ENCODE peak calls at places on chromosomes 16 and 17, in six cellular contexts. F is A172; L is psoas muscle; I is activated gamma-delta T cell treated with Interleukin-2 at 50 U/mL for 16 hours; J is T-helper 9 cell; U is stimulated activated naive CD8-positive, alpha-beta T cell treated with anti-CD3 and anti-CD28 coated beads, Interleukin-15, Interleukin-2, amounts not matched to agents 100 U/mL and 50 U/mL, for 24 hours. P is an unnamed sample.
A peak's percentile ranks its signal among the peaks of the same experiment; 100 is the strongest.

GRCh38 chr17:78182504-78182903 is 4.3 kb downstream of the TK1 start:
- DNase-seq in U (no peak), F (no peak), I (no peak), J (no peak), L (no peak), P (no peak)

GRCh38 chr17:15436399-15437369 is 30.7 kb downstream of the CDRT4 start:
- DNase-seq in J (no peak), F (peak; percentile 77), L (peak; percentile 79), I (peak; percentile 21), U (peak; percentile 19), P (peak; percentile 66)

GRCh38 chr17:13031718-13032350 is 14.0 kb upstream of the ELAC2 start:
- DNase-seq in J (peak; percentile 26), L (peak; percentile 44), F (peak; percentile 46), U (peak; percentile 50), I (peak; percentile 40), P (peak; percentile 40)

GRCh38 chr17:30532871-30533270 is 55.7 kb downstream of the GOSR1 start:
- DNase-seq in U (no peak), F (no peak), I (no peak), L (no peak), J (no peak), P (no peak)

GRCh38 chr17:37848690-37849616 is 75.3 kb upstream of the TBC1D3K start:
- DNase-seq in I (no peak), J (no peak), L (no peak), F (peak; percentile 99), U (no peak), P (no peak)

GRCh38 chr17:79607941-79608728 is 2.7 kb downstream of the RBFOX3 start:
- DNase-seq in U (peak; percentile 16), J (no peak), I (no peak), F (no peak), L (no peak), P (no peak)

GRCh38 chr16:203246-203645 is 23.0 kb downstream of the HBQ1 start:
- DNase-seq in U (no peak), I (no peak), L (no peak), F (no peak), J (no peak), P (no peak)

GRCh38 chr16:10878328-10878643 is 1.3 kb downstream of the CIITA start:
- DNase-seq in J (no peak), L (no peak), F (no peak), U (peak; percentile 35), I (no peak), P (no peak)

GRCh38 chr17:2796164-2797140 is at the start of gene RAP1GAP2:
- DNase-seq in J (peak; percentile 64), U (peak; percentile 51), L (peak; percentile 60), F (no peak), I (peak; percentile 73), P (peak; percentile 89)

GRCh38 chr17:4607773-4608187 is 23.5 kb downstream of the SMTNL2 start:
- DNase-seq in I (no peak), F (no peak), J (no peak), U (no peak), L (peak; percentile 73), P (peak; percentile 59)

GRCh38 chr17:65656390-65657250 is 95.2 kb upstream of the AXIN2 start:
- DNase-seq in U (peak; percentile 21), L (no peak), J (no peak), F (no peak), I (no peak), P (no peak)

GRCh38 chr17:50774225-50774803 is 7.0 kb upstream of the ANKRD40CL start:
- DNase-seq in L (no peak), J (no peak), I (no peak), F (no peak), U (no peak), P (no peak)